ENCODE peak calls at places on chromosomes 3 and 15, in four cellular contexts. V is ovary, H is GM12865, P is colonic mucosa. Y is an unnamed sample.

GRCh38 chr3:9168230-9168629 is 81.2 kb downstream of the SRGAP3 start:
- DNase-seq in H (peak), V (no peak), P (peak), Y (no peak)

GRCh38 chr3:180252683-180253082 is 215.9 kb upstream of the PEX5L start:
- DNase-seq in P (no peak), H (no peak), V (no peak), Y (peak)

GRCh38 chr3:37457392-37458065 is 283.1 kb upstream of the LRRFIP2 start:
- DNase-seq in P (no peak), H (no peak), V (no peak), Y (no peak)

GRCh38 chr15:68992696-68993095 is 21.8 kb upstream of the NOX5 start:
- DNase-seq in V (no peak), P (no peak), H (no peak), Y (no peak)

GRCh38 chr3:13332158-13332557 is 88.0 kb downstream of the NUP210 start:
- DNase-seq in H (peak), P (no peak), V (no peak), Y (no peak)

GRCh38 chr3:120300971-120301370 is 15.9 kb upstream of the GPR156 start:
- DNase-seq in P (no peak), V (no peak), H (no peak), Y (no peak)

GRCh38 chr3:158668506-158668905 is 3.9 kb downstream of the LXN start:
- DNase-seq in V (no peak), P (no peak), H (no peak), Y (no peak)

GRCh38 chr15:79522656-79523055 is 90.5 kb downstream of the MINAR1 start:
- DNase-seq in P (no peak), V (no peak), H (no peak), Y (no peak)

GRCh38 chr15:69468241-69469121 is 15.9 kb downstream of the RPLP1 start:
- DNase-seq in P (peak), V (no peak), H (peak), Y (peak)

GRCh38 chr15:39251413-39252197 is 329.3 kb upstream of the THBS1 start:
- DNase-seq in P (no peak), V (no peak), H (peak), Y (no peak)

GRCh38 chr3:178707632-178708031 is 171.4 kb downstream of the KCNMB2 start:
- DNase-seq in V (no peak), P (no peak), H (peak), Y (no peak)

GRCh38 chr3:170690133-170690981 is 104.5 kb upstream of the SLC7A14 start:
- DNase-seq in P (peak), V (peak), H (peak), Y (peak)

GRCh38 chr15:68712886-68713285 is 107.8 kb downstream of the ANP32A start:
- DNase-seq in H (no peak), P (no peak), V (no peak), Y (no peak)

GRCh38 chr15:35168464-35168863 is 83.4 kb upstream of the NANOGP8 start:
- DNase-seq in P (no peak), V (no peak), H (no peak), Y (peak)

GRCh38 chr3:184672972-184673875 is 38.6 kb downstream of the MAGEF1 start:
- DNase-seq in P (no peak), H (no peak), V (no peak), Y (no peak)

GRCh38 chr3:97259263-97259662 is 444.9 kb downstream of the EPHA6 start:
- DNase-seq in V (no peak), P (no peak), H (no peak), Y (no peak)

GRCh38 chr3:97257942-97258341 is 443.5 kb downstream of the EPHA6 start:
- DNase-seq in V (no peak), H (no peak), P (no peak), Y (no peak)

GRCh38 chr3:97256060-97256459 is 441.7 kb downstream of the EPHA6 start:
- DNase-seq in V (no peak), H (no peak), P (no peak), Y (no peak)
- TF ChIP-seq CTCF in V (no peak), H (no peak), P (no peak), Y (no peak)

GRCh38 chr3:133380481-133381225 is 19.2 kb upstream of the BFSP2 start:
- DNase-seq in P (no peak), H (no peak), V (no peak), Y (no peak)

GRCh38 chr3:133374706-133375105 is 25.1 kb upstream of the BFSP2 start:
- DNase-seq in V (no peak), P (no peak), H (no peak), Y (no peak)

GRCh38 chr3:133376805-133377204 is 23.1 kb upstream of the BFSP2 start:
- DNase-seq in P (no peak), H (peak), V (no peak), Y (no peak)

GRCh38 chr3:133379926-133380325 is 19.9 kb upstream of the BFSP2 start:
- DNase-seq in V (no peak), H (no peak), P (no peak), Y (no peak)

GRCh38 chr3:133377396-133377795 is 22.5 kb upstream of the BFSP2 start:
- DNase-seq in P (no peak), V (no peak), H (peak), Y (peak)
- TF ChIP-seq CTCF in P (no peak), V (no peak), H (peak), Y (peak)

GRCh38 chr15:99438691-99439523 is 126.9 kb upstream of the MEF2A start:
- DNase-seq in H (no peak), P (no peak), V (peak), Y (no peak)

GRCh38 chr15:99436472-99437314 is 129.1 kb upstream of the MEF2A start:
- DNase-seq in V (peak), P (peak), H (no peak), Y (no peak)

GRCh38 chr15:99439524-99439835 is 126.3 kb upstream of the MEF2A start:
- DNase-seq in V (peak), P (peak), H (no peak), Y (no peak)

GRCh38 chr15:99437315-99438221 is 128.2 kb upstream of the MEF2A start:
- DNase-seq in H (no peak), V (peak), P (peak), Y (no peak)

GRCh38 chr15:99438222-99438592 is 127.6 kb upstream of the MEF2A start:
- DNase-seq in H (no peak), V (no peak), P (no peak), Y (no peak)
- TF ChIP-seq CTCF in H (no peak), V (no peak), P (no peak), Y (no peak)

GRCh38 chr15:40357723-40358491 is at the start of gene DISP2:
- DNase-seq in H (peak), V (peak), P (peak), Y (peak)
- TF ChIP-seq CTCF in H (no peak), V (no peak), P (no peak), Y (no peak)

GRCh38 chr3:138348107-138348949 is at the start of gene MRAS:
- DNase-seq in V (peak), H (no peak), P (peak), Y (peak)
- TF ChIP-seq CTCF in V (peak), H (no peak), P (no peak), Y (peak)

GRCh38 chr15:52528465-52529288 is at the start of gene MYO5A:
- DNase-seq in V (peak), H (peak), P (peak), Y (peak)
- TF ChIP-seq CTCF in V (peak), H (peak), P (no peak), Y (no peak)